ENCODE peak calls at places on chromosome 16, in four cellular contexts. K, Y, Z and Q are unnamed samples. For H3K27me3 and H3K4me1, the result is how much of the 10 kb centered on the place peaks cover.

GRCh38 chr16:62548095-62548494 is 511.9 kb upstream of the CDH8 start:
- DNase-seq in K (no peak), Y (no peak), Z (no peak), Q (no peak)

GRCh38 chr16:69384974-69385373 is 833 bp downstream of the TERF2 start:
- DNase-seq in Z (no peak), Y (no peak), K (no peak), Q (no peak)

GRCh38 chr16:66146689-66147330 is 219.7 kb upstream of the CDH5 start:
- DNase-seq in K (peak), Z (no peak), Y (no peak), Q (no peak)

GRCh38 chr16:81237282-81237681 is 1.2 kb upstream of the BCO1 start:
- DNase-seq in K (no peak), Y (no peak), Z (peak), Q (peak)

GRCh38 chr16:27374794-27375499 is 27.0 kb upstream of the IL21R start:
- DNase-seq in Y (peak), Z (peak), K (peak), Q (peak)

GRCh38 chr16:49587511-49587910 is 213.9 kb downstream of the C16orf78 start:
- DNase-seq in Y (no peak), Z (no peak), K (no peak), Q (no peak)

GRCh38 chr16:87648236-87648635 is 45.9 kb downstream of the JPH3 start:
- DNase-seq in Z (no peak), K (no peak), Y (peak), Q (no peak)

GRCh38 chr16:20314575-20314974 is 12.7 kb downstream of the GP2 start:
- DNase-seq in K (no peak), Y (no peak), Z (no peak), Q (no peak)

GRCh38 chr16:83701494-83701893 is 106.3 kb upstream of the HSBP1 start:
- DNase-seq in K (peak), Z (peak), Y (no peak), Q (no peak)

DNA sequence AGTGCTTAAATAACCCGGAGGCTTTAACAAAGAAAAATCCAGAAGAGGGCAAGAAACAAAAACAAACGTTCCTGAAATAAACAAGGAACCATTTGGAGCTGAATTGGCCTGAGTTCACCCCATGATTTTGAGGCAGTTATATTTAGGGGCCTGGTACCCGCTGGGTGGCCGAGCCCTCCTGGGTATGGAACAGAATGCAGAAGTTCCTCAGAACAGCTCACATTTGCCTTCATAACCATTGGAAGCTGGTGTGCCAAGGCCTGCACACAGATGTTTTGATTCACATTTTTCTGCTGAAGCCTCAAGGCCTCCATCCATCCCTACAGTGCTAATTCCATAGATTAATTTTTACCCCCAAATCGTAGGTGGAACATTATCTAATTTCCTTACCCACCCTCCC is 3.3 kb upstream of the ZFHX3 start:
- DNase-seq in K (no peak), Y (no peak), Z (no peak), Q (no peak)
- H3K27me3 ChIP-seq in K (under half), Y (under half), Z (under half), Q (under half)

DNA sequence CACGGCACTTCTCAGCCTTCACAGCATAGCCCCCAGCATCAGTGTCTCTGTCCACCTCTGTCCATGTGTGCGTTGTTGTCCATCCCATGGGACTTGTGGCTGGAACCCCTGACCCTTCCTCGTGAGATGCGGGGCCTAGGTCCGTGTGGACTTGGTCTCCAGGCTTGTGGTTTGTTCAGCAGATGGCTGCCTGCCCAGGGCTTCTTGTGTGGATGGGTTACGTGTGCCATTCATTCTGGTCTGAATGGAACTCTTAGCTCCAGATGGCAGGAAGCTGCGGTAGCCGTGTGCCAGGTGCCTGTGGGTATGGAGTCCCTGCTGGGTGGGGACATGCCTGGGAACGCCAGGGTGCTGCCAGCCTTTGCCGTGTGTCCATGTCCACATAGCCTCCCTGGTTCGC is 31.7 kb upstream of the NUDT16L1 start:
- DNase-seq in Z (no peak), K (no peak), Y (no peak), Q (no peak)
- H3K4me1 ChIP-seq in Z (under half), K (under half), Y (under half), Q (under half)

GRCh38 chr16:30559690-30560089 is 1.5 kb upstream of the ZNF764 start:
- DNase-seq in Z (no peak), Y (no peak), K (no peak), Q (no peak)

GRCh38 chr16:30558789-30559377 is 709 bp upstream of the ZNF764 start:
- DNase-seq in K (no peak), Y (no peak), Z (no peak), Q (no peak)

GRCh38 chr16:30557950-30558788 is at the start of gene ZNF764:
- DNase-seq in K (peak), Z (peak), Y (peak), Q (peak)

GRCh38 chr16:30562021-30562420 is 3.8 kb upstream of the ZNF764 start:
- DNase-seq in Z (no peak), K (no peak), Y (no peak), Q (no peak)

DNA sequence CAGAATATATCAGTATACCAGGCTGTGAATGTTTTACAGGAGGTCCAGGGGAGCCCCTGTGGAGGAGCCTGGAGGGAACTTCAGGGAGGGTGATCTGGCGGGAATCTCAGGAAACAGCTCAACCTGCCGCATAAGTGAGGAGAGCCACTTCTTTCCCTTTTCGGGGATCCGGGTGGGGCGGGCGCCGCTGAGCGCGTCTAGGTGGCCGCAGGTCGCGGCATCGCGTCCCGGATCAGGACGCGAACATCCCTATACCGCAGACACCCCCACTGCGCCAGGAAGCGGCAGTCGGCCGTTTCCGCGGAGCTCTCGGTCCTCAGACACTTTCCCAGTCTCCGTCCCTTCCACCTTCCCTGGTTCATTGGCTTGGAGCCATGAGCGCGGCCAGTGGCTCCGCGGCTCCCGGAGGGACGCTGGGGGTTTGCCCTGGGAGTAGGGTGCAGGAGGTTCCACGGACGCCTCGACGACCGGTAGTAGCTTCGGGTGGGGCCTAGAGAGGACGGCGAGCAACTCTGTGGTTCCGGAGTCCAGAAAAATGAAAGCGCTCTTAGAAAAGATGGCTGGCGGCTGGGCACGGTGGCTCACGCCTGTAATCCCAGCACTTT is 3.1 kb upstream of the ZNF764 start:
- DNase-seq in Z (peak), K (no peak), Y (no peak), Q (no peak)
- H3K4me3 ChIP-seq in Z (peak), K (no peak), Y (no peak), Q (peak)

GRCh38 chr16:11848842-11849241 is 2.5 kb downstream of the RSL1D1 start:
- DNase-seq in Z (no peak), Y (no peak), K (peak), Q (no peak)

GRCh38 chr16:11857161-11857560 is 5.8 kb upstream of the RSL1D1 start:
- DNase-seq in K (peak), Y (no peak), Z (no peak), Q (no peak)

GRCh38 chr16:11852092-11852809 is 909 bp upstream of the RSL1D1 start:
- DNase-seq in Z (no peak), K (peak), Y (peak), Q (no peak)

GRCh38 chr16:11851301-11852091 is at the start of gene RSL1D1:
- DNase-seq in Z (peak), K (peak), Y (peak), Q (peak)
- H3K27me3 ChIP-seq in Z (under half), K (under half), Y (under half), Q (under half)

GRCh38 chr16:3067929-3068288 is 2.5 kb downstream of the IL32 start:
- DNase-seq in K (no peak), Z (no peak), Y (no peak), Q (no peak)
- H3K4me1 ChIP-seq in K (under half), Z (under half), Y (under half), Q (under half)

GRCh38 chr16:52558448-52558847 is 11.5 kb upstream of the TOX3 start:
- DNase-seq in K (no peak), Y (no peak), Z (no peak), Q (no peak)

GRCh38 chr16:52557236-52557635 is 10.3 kb upstream of the TOX3 start:
- DNase-seq in Y (no peak), K (no peak), Z (no peak), Q (no peak)

GRCh38 chr16:52563767-52564611 is 17.0 kb upstream of the TOX3 start:
- DNase-seq in Z (no peak), Y (no peak), K (no peak), Q (no peak)

GRCh38 chr16:52562770-52563169 is 15.8 kb upstream of the TOX3 start:
- DNase-seq in Z (no peak), Y (no peak), K (no peak), Q (no peak)

DNA sequence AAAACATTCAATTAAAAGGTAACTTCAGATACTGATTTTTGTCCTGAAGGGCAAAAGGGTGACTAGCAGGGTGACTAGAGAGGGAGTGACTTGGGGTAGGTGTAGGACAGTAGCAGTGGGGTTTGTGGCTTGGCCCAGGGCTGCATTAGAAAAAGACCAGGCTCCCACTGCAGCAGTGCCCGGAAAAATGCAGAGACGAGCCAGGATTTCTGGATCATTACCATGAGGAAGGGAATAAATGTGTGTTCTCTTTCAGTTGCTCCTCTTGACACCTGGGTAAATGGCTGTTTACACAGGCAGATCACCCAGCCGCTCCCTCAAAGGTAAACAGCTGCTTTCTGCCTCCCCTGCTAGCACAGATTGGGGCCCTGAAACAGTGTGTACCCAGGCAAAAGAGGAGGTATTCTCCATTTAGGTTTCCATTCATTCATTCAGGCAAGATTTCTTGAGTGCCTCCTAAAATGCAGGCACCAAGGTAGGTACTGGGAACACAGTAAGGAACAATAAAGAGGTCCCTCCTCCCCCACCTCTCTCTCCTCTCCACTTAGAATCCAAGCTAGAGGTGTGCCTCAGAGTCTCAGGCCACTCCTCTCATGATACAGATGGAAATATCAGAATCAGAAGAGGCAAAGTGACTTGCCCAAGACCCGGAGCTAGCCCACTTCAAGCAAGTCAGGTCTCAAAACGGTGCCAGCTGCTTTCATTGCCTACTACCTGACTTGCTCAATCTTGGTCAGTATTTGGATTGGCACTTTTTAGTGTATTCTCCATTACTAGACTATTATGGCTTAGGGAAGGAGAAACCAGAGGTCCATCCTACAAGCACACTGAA is 15.2 kb upstream of the TOX3 start:
- DNase-seq in Z (no peak), K (no peak), Y (no peak), Q (no peak)
- H3K4me3 ChIP-seq in Z (no peak), K (no peak), Y (no peak), Q (no peak)